ENCODE peak calls at places on chromosomes 5 and 9, in six cellular contexts. E is AG04450, U is GM20000, N is PC-9, D is brain microvascular endothelial cell, R is heart right ventricle. I is an unnamed sample.

GRCh38 chr9:129989362-129989708 is 53.7 kb downstream of the FNBP1 start:
- DNase-seq in U (no peak), R (no peak), E (no peak), D (no peak), N (no peak), I (no peak)

GRCh38 chr5:7814816-7815215 is 36.1 kb downstream of the CFAP90 start:
- DNase-seq in E (no peak), N (no peak), R (no peak), U (no peak), D (no peak), I (no peak)

GRCh38 chr5:136023935-136024645 is 4.7 kb upstream of the TGFBI start:
- DNase-seq in D (no peak), U (no peak), R (no peak), N (no peak), E (peak; percentile 32), I (peak; percentile 95)

GRCh38 chr5:142978726-142979125 is 208.5 kb downstream of the ARHGAP26 start:
- DNase-seq in U (no peak), N (no peak), R (no peak), D (no peak), E (no peak), I (no peak)

GRCh38 chr9:35618325-35618727 is at the start of gene CD72:
- DNase-seq in U (peak; percentile 59), R (no peak), D (no peak), N (no peak), E (no peak), I (no peak)

GRCh38 chr9:36625006-36625600 is 52.4 kb downstream of the MELK start:
- DNase-seq in N (no peak), U (no peak), R (peak; percentile 16), D (peak; percentile 76), E (peak; percentile 47), I (peak; percentile 77)

GRCh38 chr5:142881076-142881466 is 110.9 kb downstream of the ARHGAP26 start:
- DNase-seq in D (peak; percentile 85), E (peak; percentile 65), R (no peak), N (no peak), U (peak; percentile 18), I (no peak)

GRCh38 chr5:10635257-10635860 is 71.5 kb downstream of the ANKRD33B start:
- DNase-seq in N (no peak), U (peak; percentile 89), R (no peak), D (peak; percentile 67), E (no peak), I (no peak)

GRCh38 chr9:98983295-98984268 is 39.9 kb downstream of the COL15A1 start:
- DNase-seq in D (peak; percentile 90), R (no peak), U (no peak), N (no peak), E (peak; percentile 67), I (peak; percentile 59)

GRCh38 chr5:154316223-154316967 is 125.9 kb downstream of the GALNT10 start:
- DNase-seq in N (no peak), E (no peak), D (no peak), R (no peak), U (no peak), I (no peak)

GRCh38 chr5:1760656-1761452 is 38.8 kb downstream of the MRPL36 start:
- DNase-seq in N (no peak), U (no peak), E (no peak), R (no peak), D (no peak), I (no peak)

GRCh38 chr9:90890146-90890545 is 88.5 kb downstream of the SYK start:
- DNase-seq in D (no peak), E (no peak), N (no peak), R (no peak), U (no peak), I (no peak)

GRCh38 chr9:78143281-78144007 is 92.4 kb upstream of the CEP78 start:
- DNase-seq in D (no peak), R (no peak), N (no peak), U (no peak), E (no peak), I (no peak)

GRCh38 chr9:124054671-124055212 is 43.2 kb downstream of the LHX2 start:
- DNase-seq in U (peak; percentile 73), D (peak; percentile 96), N (peak; percentile 94), E (peak; percentile 48), R (no peak), I (peak; percentile 89)

GRCh38 chr5:155833282-155833681 is 493.7 kb upstream of the SGCD start:
- DNase-seq in D (no peak), N (no peak), U (no peak), E (no peak), R (no peak), I (no peak)

GRCh38 chr9:14212116-14212515 is 101.8 kb downstream of the NFIB start:
- DNase-seq in U (no peak), E (peak; percentile 18), R (no peak), N (no peak), D (no peak), I (peak; percentile 42)

GRCh38 chr5:176541338-176542134 is 4.3 kb upstream of the RNF44 start:
- DNase-seq in D (no peak), N (no peak), R (no peak), E (no peak), U (peak; percentile 67), I (no peak)

GRCh38 chr5:120779674-120780073 is 315.6 kb downstream of the PRR16 start:
- DNase-seq in U (no peak), N (no peak), D (no peak), R (no peak), E (no peak), I (no peak)

GRCh38 chr5:96565843-96566242 is 96.3 kb upstream of the CAST start:
- DNase-seq in D (peak; percentile 91), U (peak; percentile 15), R (no peak), E (peak; percentile 39), N (peak; percentile 41), I (no peak)

GRCh38 chr9:95264954-95265615 is 52.4 kb downstream of the FANCC start:
- DNase-seq in N (peak; percentile 38), R (no peak), U (no peak), E (peak; percentile 45), D (peak; percentile 4), I (peak; percentile 28)

GRCh38 chr5:75460947-75461346 is 50.5 kb downstream of the CERT1 start:
- DNase-seq in N (no peak), E (no peak), U (peak; percentile 14), D (no peak), R (no peak), I (no peak)

GRCh38 chr5:25387949-25388348 is 743.2 kb upstream of the CDH10 start:
- DNase-seq in D (no peak), N (no peak), E (no peak), R (no peak), U (no peak), I (no peak)

GRCh38 chr9:30713279-30713678 is 1671.2 kb upstream of the ACO1 start:
- DNase-seq in N (no peak), R (no peak), E (no peak), U (no peak), D (no peak), I (no peak)

GRCh38 chr5:142428036-142428772 is 103.4 kb upstream of the SPRY4 start:
- DNase-seq in U (no peak), N (no peak), R (no peak), D (no peak), E (no peak), I (no peak)

GRCh38 chr5:959581-960531 is 48.7 kb upstream of the NKD2 start:
- DNase-seq in N (no peak), U (no peak), D (no peak), E (no peak), R (peak; percentile 3), I (no peak)

DNA sequence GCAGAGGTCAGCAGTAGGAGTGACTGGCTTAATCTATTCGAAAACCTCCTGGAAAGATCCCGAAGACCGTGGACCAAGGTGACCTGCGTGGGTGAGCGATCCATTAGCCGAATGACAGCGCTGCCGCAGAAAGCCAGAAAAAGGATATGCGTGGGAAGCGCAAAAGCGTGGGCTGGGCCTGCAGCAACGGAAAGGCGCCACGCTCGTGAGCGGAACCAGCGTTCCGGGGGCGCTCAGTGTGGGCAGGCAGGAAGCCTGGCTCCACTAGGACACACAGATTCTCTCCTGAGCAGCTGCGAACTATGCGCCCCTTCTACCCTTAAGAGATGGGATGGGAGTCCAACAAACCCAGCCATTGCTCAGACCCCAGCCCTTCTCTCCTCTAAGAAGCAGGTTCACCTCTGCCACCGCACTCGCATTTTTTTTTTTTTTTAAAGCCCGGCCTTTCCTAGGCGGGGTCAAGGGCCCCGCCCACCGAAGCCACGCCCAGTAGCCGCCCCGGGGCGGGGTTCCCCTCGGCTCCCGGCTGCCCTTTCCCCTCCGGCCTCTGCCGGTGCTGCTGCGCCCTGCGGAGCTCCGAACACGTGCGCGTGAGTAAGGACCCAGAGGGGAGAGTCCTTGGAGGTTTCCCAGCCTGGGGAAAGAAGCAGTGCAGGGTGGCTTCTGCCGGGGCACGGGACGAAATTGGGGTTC is 19.8 kb upstream of the MATR3 start:
- DNase-seq in N (peak; percentile 80), D (peak; percentile 68), E (peak; percentile 55), U (peak; percentile 94), R (peak; percentile 84), I (no peak)
- TF ChIP-seq CTCF in N (no peak), D (no peak), E (no peak), U (no peak), R (peak; percentile 25), I (peak; percentile 0)

DNA sequence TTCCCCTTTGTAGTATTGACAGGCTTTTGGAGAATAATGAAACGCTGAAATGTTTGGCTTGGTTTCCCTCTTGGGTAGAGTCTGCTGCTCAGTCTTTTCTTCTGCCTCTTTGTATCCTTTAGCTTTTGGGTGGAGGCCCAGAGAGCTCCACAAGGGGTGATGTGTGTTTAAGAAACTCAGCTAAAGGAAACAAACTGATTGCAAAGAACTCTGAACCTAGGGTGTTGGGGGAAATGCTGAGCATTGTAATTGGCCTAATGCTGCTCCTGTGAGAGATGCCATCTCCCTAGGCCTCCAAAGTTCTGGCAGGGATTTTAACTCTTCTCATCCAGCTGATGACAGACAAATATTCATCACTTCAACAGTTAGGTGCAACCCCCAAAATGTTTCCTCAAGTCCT is 30.7 kb upstream of the ZSWIM6 start:
- DNase-seq in N (no peak), R (no peak), D (no peak), U (no peak), E (peak; percentile 67), I (peak; percentile 83)
- TF ChIP-seq CTCF in N (no peak), R (no peak), D (peak; percentile 12), U (no peak), E (peak; percentile 27), I (peak; percentile 21)

DNA sequence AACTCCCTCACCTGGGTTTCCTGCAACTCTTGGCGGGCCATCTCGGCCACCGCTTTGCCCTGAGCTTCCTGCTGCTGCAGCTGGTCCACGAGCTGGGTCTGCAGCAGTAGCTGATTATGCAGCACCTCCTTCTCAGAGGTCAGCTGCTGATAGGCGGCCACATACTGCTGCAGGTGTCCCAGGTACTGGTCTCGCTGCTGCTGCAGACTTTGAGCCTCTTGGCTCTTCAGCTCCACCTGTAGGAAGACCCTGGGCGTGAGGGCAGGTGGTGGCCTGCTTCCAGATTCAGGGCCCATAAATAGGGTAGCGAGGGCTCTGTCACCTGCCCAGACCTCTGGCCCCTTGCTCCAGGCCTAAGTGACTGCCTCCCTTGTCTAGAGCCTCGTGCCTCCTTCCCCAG is 16.7 kb downstream of the GOLGA2 start:
- DNase-seq in D (no peak), N (no peak), U (no peak), E (no peak), R (no peak), I (no peak)
- TF ChIP-seq CTCF in D (peak; percentile 21), N (no peak), U (no peak), E (no peak), R (no peak), I (no peak)

DNA sequence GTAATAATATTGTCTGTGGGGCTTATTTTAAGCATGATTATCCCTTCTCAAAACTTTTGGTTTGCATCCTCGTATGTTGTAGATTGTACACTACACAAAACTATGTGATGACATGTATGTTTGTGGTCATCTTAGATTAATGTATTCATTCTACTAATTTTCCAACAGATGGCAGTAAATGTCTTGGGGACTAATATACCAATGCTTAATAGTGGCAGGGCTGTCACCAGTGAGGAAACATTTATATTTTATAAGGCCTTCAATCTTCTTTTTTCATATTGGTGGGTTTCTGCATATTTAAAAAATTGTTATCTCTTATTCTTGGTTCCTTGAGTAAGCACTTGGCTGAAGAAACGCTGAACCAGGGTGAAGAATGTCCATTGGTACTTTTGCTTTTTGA is 530.4 kb downstream of the RASEF start:
- DNase-seq in E (no peak), R (no peak), U (no peak), D (no peak), N (no peak), I (no peak)
- TF ChIP-seq CTCF in E (peak; percentile 34), R (peak; percentile 36), U (no peak), D (no peak), N (peak; percentile 40), I (no peak)